ENCODE peak calls at places on chromosomes 6 and 20, in nine cellular contexts. One of them, this sample, is unnamed.

GRCh38 chr20:35768731-35769664 is 2.8 kb upstream of the PHF20 start:
- DNase-seq in right atrium auricular region: peak; percentile 100
- DNase-seq in gastrocnemius medialis: peak; percentile 97
- DNase-seq in CD8-positive, alpha-beta T cell: no peak
- DNase-seq in RWPE1: peak; percentile 99
- DNase-seq in GM23338: peak; percentile 93
- DNase-seq in left ventricle myocardium inferior: peak; percentile 96
- DNase-seq in ascending aorta: peak; percentile 99
- DNase-seq in HFFc6: peak; percentile 98
- DNase-seq in this sample: peak; percentile 98

GRCh38 chr20:20085071-20085470 is 32.7 kb downstream of the CFAP61 start:
- DNase-seq in RWPE1: no peak
- DNase-seq in CD8-positive, alpha-beta T cell: no peak
- DNase-seq in GM23338: no peak
- DNase-seq in ascending aorta: peak; percentile 84
- DNase-seq in HFFc6: no peak
- DNase-seq in right atrium auricular region: no peak
- DNase-seq in gastrocnemius medialis: peak; percentile 94
- DNase-seq in left ventricle myocardium inferior: peak; percentile 77
- DNase-seq in this sample: no peak

GRCh38 chr6:151160869-151161268 is 78.9 kb upstream of the AKAP12 start:
- DNase-seq in GM23338: peak; percentile 29
- DNase-seq in left ventricle myocardium inferior: no peak
- DNase-seq in CD8-positive, alpha-beta T cell: no peak
- DNase-seq in RWPE1: no peak
- DNase-seq in HFFc6: no peak
- DNase-seq in ascending aorta: no peak
- DNase-seq in gastrocnemius medialis: no peak
- DNase-seq in right atrium auricular region: no peak
- DNase-seq in this sample: no peak

GRCh38 chr20:61295249-61295648 is 43.2 kb downstream of the CDH4 start:
- DNase-seq in ascending aorta: no peak
- DNase-seq in RWPE1: no peak
- DNase-seq in right atrium auricular region: no peak
- DNase-seq in CD8-positive, alpha-beta T cell: no peak
- DNase-seq in gastrocnemius medialis: no peak
- DNase-seq in GM23338: no peak
- DNase-seq in HFFc6: no peak
- DNase-seq in left ventricle myocardium inferior: no peak
- DNase-seq in this sample: no peak

GRCh38 chr6:75098709-75099108 is 107.1 kb downstream of the COL12A1 start:
- DNase-seq in left ventricle myocardium inferior: peak; percentile 53
- DNase-seq in GM23338: no peak
- DNase-seq in ascending aorta: peak; percentile 85
- DNase-seq in CD8-positive, alpha-beta T cell: no peak
- DNase-seq in RWPE1: peak; percentile 87
- DNase-seq in right atrium auricular region: peak; percentile 78
- DNase-seq in gastrocnemius medialis: peak; percentile 35
- DNase-seq in HFFc6: peak; percentile 96
- DNase-seq in this sample: peak; percentile 79

GRCh38 chr6:170004585-170005210 is 253.3 kb downstream of the ERMARD start:
- DNase-seq in RWPE1: no peak
- DNase-seq in ascending aorta: no peak
- DNase-seq in HFFc6: no peak
- DNase-seq in right atrium auricular region: no peak
- DNase-seq in left ventricle myocardium inferior: no peak
- DNase-seq in CD8-positive, alpha-beta T cell: no peak
- DNase-seq in GM23338: peak; percentile 28
- DNase-seq in gastrocnemius medialis: no peak
- DNase-seq in this sample: no peak

GRCh38 chr20:61731363-61732181 is 334.1 kb downstream of the TAF4 start:
- DNase-seq in GM23338: no peak
- DNase-seq in RWPE1: peak; percentile 78
- DNase-seq in CD8-positive, alpha-beta T cell: no peak
- DNase-seq in gastrocnemius medialis: no peak
- DNase-seq in left ventricle myocardium inferior: no peak
- DNase-seq in ascending aorta: no peak
- DNase-seq in HFFc6: peak; percentile 59
- DNase-seq in right atrium auricular region: no peak
- DNase-seq in this sample: no peak

GRCh38 chr6:33091957-33092356 is 16.2 kb downstream of the HLA-DPB1 start:
- DNase-seq in right atrium auricular region: no peak
- DNase-seq in HFFc6: no peak
- DNase-seq in RWPE1: no peak
- DNase-seq in ascending aorta: no peak
- DNase-seq in CD8-positive, alpha-beta T cell: peak; percentile 46
- DNase-seq in left ventricle myocardium inferior: no peak
- DNase-seq in GM23338: peak; percentile 89
- DNase-seq in gastrocnemius medialis: no peak
- DNase-seq in this sample: no peak

GRCh38 chr20:35604444-35604750 is 11.2 kb upstream of the SPAG4 start:
- DNase-seq in RWPE1: no peak
- DNase-seq in ascending aorta: no peak
- DNase-seq in left ventricle myocardium inferior: no peak
- DNase-seq in GM23338: peak; percentile 92
- DNase-seq in CD8-positive, alpha-beta T cell: no peak
- DNase-seq in right atrium auricular region: no peak
- DNase-seq in gastrocnemius medialis: no peak
- DNase-seq in HFFc6: no peak
- DNase-seq in this sample: peak; percentile 68

GRCh38 chr6:28884423-28885148 is 39.2 kb downstream of the TRIM27 start:
- DNase-seq in left ventricle myocardium inferior: no peak
- DNase-seq in right atrium auricular region: no peak
- DNase-seq in HFFc6: no peak
- DNase-seq in gastrocnemius medialis: no peak
- DNase-seq in ascending aorta: no peak
- DNase-seq in CD8-positive, alpha-beta T cell: peak; percentile 46
- DNase-seq in GM23338: no peak
- DNase-seq in RWPE1: no peak
- DNase-seq in this sample: no peak

GRCh38 chr20:22535483-22535882 is 48.9 kb downstream of the FOXA2 start:
- DNase-seq in GM23338: no peak
- DNase-seq in gastrocnemius medialis: no peak
- DNase-seq in CD8-positive, alpha-beta T cell: no peak
- DNase-seq in ascending aorta: no peak
- DNase-seq in RWPE1: no peak
- DNase-seq in HFFc6: no peak
- DNase-seq in right atrium auricular region: no peak
- DNase-seq in left ventricle myocardium inferior: no peak
- DNase-seq in this sample: no peak

GRCh38 chr6:7787137-7787575 is 61.3 kb downstream of the BMP6 start:
- DNase-seq in RWPE1: peak; percentile 32
- DNase-seq in gastrocnemius medialis: peak; percentile 23
- DNase-seq in GM23338: no peak
- DNase-seq in ascending aorta: no peak
- DNase-seq in left ventricle myocardium inferior: no peak
- DNase-seq in right atrium auricular region: peak; percentile 63
- DNase-seq in HFFc6: peak; percentile 39
- DNase-seq in CD8-positive, alpha-beta T cell: no peak
- DNase-seq in this sample: no peak

GRCh38 chr6:123715243-123715863 is 78.6 kb upstream of the TRDN start:
- DNase-seq in ascending aorta: no peak
- DNase-seq in RWPE1: peak; percentile 5
- DNase-seq in left ventricle myocardium inferior: no peak
- DNase-seq in gastrocnemius medialis: no peak
- DNase-seq in right atrium auricular region: no peak
- DNase-seq in GM23338: peak; percentile 67
- DNase-seq in CD8-positive, alpha-beta T cell: no peak
- DNase-seq in HFFc6: no peak
- DNase-seq in this sample: no peak

GRCh38 chr6:141641406-141641805 is 491.3 kb upstream of the GJE1 start:
- DNase-seq in HFFc6: no peak
- DNase-seq in ascending aorta: no peak
- DNase-seq in left ventricle myocardium inferior: no peak
- DNase-seq in RWPE1: no peak
- DNase-seq in gastrocnemius medialis: no peak
- DNase-seq in right atrium auricular region: no peak
- DNase-seq in CD8-positive, alpha-beta T cell: no peak
- DNase-seq in GM23338: no peak
- DNase-seq in this sample: no peak
- TF ChIP-seq CTCF in HFFc6: peak; percentile 62
- TF ChIP-seq CTCF in ascending aorta: no peak
- TF ChIP-seq CTCF in left ventricle myocardium inferior: no peak
- TF ChIP-seq CTCF in RWPE1: no peak
- TF ChIP-seq CTCF in gastrocnemius medialis: no peak
- TF ChIP-seq CTCF in right atrium auricular region: no peak
- TF ChIP-seq CTCF in CD8-positive, alpha-beta T cell: no peak
- TF ChIP-seq CTCF in GM23338: no peak
- TF ChIP-seq CTCF in this sample: no peak

DNA sequence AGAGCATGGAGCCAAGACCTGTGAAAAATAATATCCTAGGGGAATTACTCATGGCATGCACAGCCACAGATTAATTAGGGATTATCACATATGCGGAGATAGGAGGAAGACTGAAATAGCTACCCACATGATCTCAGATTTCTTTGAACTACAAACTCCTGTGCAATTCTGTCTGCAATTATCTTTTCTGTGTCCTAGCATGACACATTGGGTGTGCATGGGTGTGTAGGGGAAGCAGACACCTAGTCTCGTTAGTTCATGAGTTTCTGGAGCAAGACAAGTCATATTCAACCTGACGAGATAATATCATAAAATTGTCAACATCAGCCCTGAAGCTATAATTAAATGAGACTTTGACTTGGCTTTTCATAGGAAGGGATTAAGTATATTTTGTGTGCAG is 3.6 kb upstream of the SLC17A4 start:
- DNase-seq in RWPE1: no peak
- DNase-seq in CD8-positive, alpha-beta T cell: no peak
- DNase-seq in left ventricle myocardium inferior: no peak
- DNase-seq in gastrocnemius medialis: no peak
- DNase-seq in ascending aorta: no peak
- DNase-seq in right atrium auricular region: no peak
- DNase-seq in HFFc6: no peak
- DNase-seq in GM23338: no peak
- DNase-seq in this sample: no peak
- TF ChIP-seq CTCF in RWPE1: no peak
- TF ChIP-seq CTCF in CD8-positive, alpha-beta T cell: no peak
- TF ChIP-seq CTCF in left ventricle myocardium inferior: no peak
- TF ChIP-seq CTCF in gastrocnemius medialis: no peak
- TF ChIP-seq CTCF in ascending aorta: no peak
- TF ChIP-seq CTCF in right atrium auricular region: no peak
- TF ChIP-seq CTCF in HFFc6: no peak
- TF ChIP-seq CTCF in GM23338: no peak
- TF ChIP-seq CTCF in this sample: no peak

GRCh38 chr6:139927742-139928305 is 553.4 kb upstream of the CITED2 start:
- DNase-seq in ascending aorta: no peak
- DNase-seq in gastrocnemius medialis: no peak
- DNase-seq in CD8-positive, alpha-beta T cell: no peak
- DNase-seq in right atrium auricular region: no peak
- DNase-seq in left ventricle myocardium inferior: no peak
- DNase-seq in HFFc6: no peak
- DNase-seq in RWPE1: no peak
- DNase-seq in GM23338: no peak
- DNase-seq in this sample: no peak

GRCh38 chr6:139926711-139927110 is 552.3 kb upstream of the CITED2 start:
- DNase-seq in ascending aorta: no peak
- DNase-seq in left ventricle myocardium inferior: no peak
- DNase-seq in GM23338: no peak
- DNase-seq in gastrocnemius medialis: no peak
- DNase-seq in HFFc6: peak; percentile 47
- DNase-seq in CD8-positive, alpha-beta T cell: no peak
- DNase-seq in RWPE1: no peak
- DNase-seq in right atrium auricular region: no peak
- DNase-seq in this sample: no peak

GRCh38 chr6:139923964-139924475 is 549.6 kb upstream of the CITED2 start:
- DNase-seq in CD8-positive, alpha-beta T cell: no peak
- DNase-seq in RWPE1: no peak
- DNase-seq in GM23338: no peak
- DNase-seq in gastrocnemius medialis: no peak
- DNase-seq in HFFc6: no peak
- DNase-seq in left ventricle myocardium inferior: no peak
- DNase-seq in right atrium auricular region: no peak
- DNase-seq in ascending aorta: no peak
- DNase-seq in this sample: no peak

GRCh38 chr6:139925894-139926641 is 551.6 kb upstream of the CITED2 start:
- DNase-seq in ascending aorta: no peak
- DNase-seq in GM23338: no peak
- DNase-seq in CD8-positive, alpha-beta T cell: no peak
- DNase-seq in HFFc6: peak; percentile 23
- DNase-seq in RWPE1: no peak
- DNase-seq in right atrium auricular region: no peak
- DNase-seq in gastrocnemius medialis: no peak
- DNase-seq in left ventricle myocardium inferior: no peak
- DNase-seq in this sample: no peak

DNA sequence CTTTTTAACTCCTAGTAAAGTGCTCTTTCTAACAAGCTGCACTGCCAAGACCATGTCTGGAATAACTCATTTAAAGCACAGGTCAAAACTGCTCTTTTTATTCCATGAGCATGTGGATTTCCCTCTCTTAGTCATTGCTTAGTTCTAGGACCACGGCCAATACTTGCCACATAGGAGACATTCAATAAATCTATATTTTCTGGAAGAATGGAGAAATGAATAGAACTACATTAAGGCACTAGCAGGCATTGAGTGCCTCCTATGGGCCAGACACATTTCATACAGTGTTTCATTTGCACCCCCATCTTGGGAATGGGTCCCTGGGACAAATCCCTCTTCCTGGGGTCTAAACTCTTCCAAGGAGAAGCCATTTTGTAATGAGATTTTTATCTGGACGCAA is 552.8 kb upstream of the CITED2 start:
- DNase-seq in GM23338: peak; percentile 14
- DNase-seq in CD8-positive, alpha-beta T cell: no peak
- DNase-seq in RWPE1: no peak
- DNase-seq in HFFc6: peak; percentile 81
- DNase-seq in ascending aorta: no peak
- DNase-seq in right atrium auricular region: no peak
- DNase-seq in left ventricle myocardium inferior: no peak
- DNase-seq in gastrocnemius medialis: no peak
- DNase-seq in this sample: no peak
- TF ChIP-seq CTCF in GM23338: peak; percentile 58
- TF ChIP-seq CTCF in CD8-positive, alpha-beta T cell: no peak
- TF ChIP-seq CTCF in RWPE1: no peak
- TF ChIP-seq CTCF in HFFc6: peak; percentile 71
- TF ChIP-seq CTCF in ascending aorta: no peak
- TF ChIP-seq CTCF in right atrium auricular region: no peak
- TF ChIP-seq CTCF in left ventricle myocardium inferior: no peak
- TF ChIP-seq CTCF in gastrocnemius medialis: no peak
- TF ChIP-seq CTCF in this sample: no peak

GRCh38 chr20:45340951-45341350 is 7.3 kb downstream of the SDC4 start:
- DNase-seq in GM23338: peak; percentile 54
- DNase-seq in RWPE1: peak; percentile 50
- DNase-seq in CD8-positive, alpha-beta T cell: no peak
- DNase-seq in HFFc6: no peak
- DNase-seq in gastrocnemius medialis: no peak
- DNase-seq in ascending aorta: no peak
- DNase-seq in right atrium auricular region: no peak
- DNase-seq in left ventricle myocardium inferior: no peak
- DNase-seq in this sample: no peak
- TF ChIP-seq CTCF in GM23338: no peak
- TF ChIP-seq CTCF in RWPE1: no peak
- TF ChIP-seq CTCF in CD8-positive, alpha-beta T cell: no peak
- TF ChIP-seq CTCF in HFFc6: no peak
- TF ChIP-seq CTCF in gastrocnemius medialis: no peak
- TF ChIP-seq CTCF in ascending aorta: no peak
- TF ChIP-seq CTCF in right atrium auricular region: no peak
- TF ChIP-seq CTCF in left ventricle myocardium inferior: no peak
- TF ChIP-seq CTCF in this sample: no peak

This sample was measured in coronary artery.